ENCODE peak calls at places on chromosome 2, in six cellular contexts. B is kidney epithelial cell; V is COLO829; Z is Jurkat, Clone E6-1; X is GM18507; L is stomach. O is an unnamed sample.

GRCh38 chr2:174245065-174245464 is 3.3 kb downstream of the OLA1 start:
- DNase-seq in V (no peak), X (no peak), B (no peak), L (no peak), Z (no peak), O (no peak)

GRCh38 chr2:177315303-177315887 is 50.9 kb upstream of the NFE2L2 start:
- DNase-seq in X (no peak), B (no peak), V (no peak), Z (no peak), L (no peak), O (no peak)

GRCh38 chr2:191415858-191416257 is 170.7 kb downstream of the MYO1B start:
- DNase-seq in Z (no peak), V (no peak), B (no peak), X (no peak), L (no peak), O (no peak)

GRCh38 chr2:69960821-69961220 is 610 bp downstream of the ASPRV1 start:
- DNase-seq in L (no peak), Z (no peak), X (no peak), B (no peak), V (no peak), O (no peak)

GRCh38 chr2:191612496-191612895 is 65.4 kb upstream of the NABP1 start:
- DNase-seq in Z (no peak), X (no peak), V (no peak), B (peak; percentile 98), L (no peak), O (no peak)

GRCh38 chr2:125710561-125710960 is 945.4 kb upstream of the GYPC start:
- DNase-seq in B (no peak), X (no peak), Z (no peak), L (no peak), V (no peak), O (no peak)

GRCh38 chr2:98419977-98420725 is 24.5 kb upstream of the INPP4A start:
- DNase-seq in Z (no peak), X (no peak), L (no peak), V (no peak), B (no peak), O (no peak)

GRCh38 chr2:168545439-168546082 is 89.5 kb downstream of the CERS6 start:
- DNase-seq in X (no peak), L (no peak), Z (no peak), V (no peak), B (peak; percentile 88), O (no peak)

GRCh38 chr2:188852752-188853151 is 121.4 kb upstream of the COL3A1 start:
- DNase-seq in X (no peak), V (no peak), Z (no peak), L (no peak), B (no peak), O (no peak)